ENCODE peak calls at places on chromosome 16, in seven cellular contexts. H is A549, V is AG09319, R is DND-41, O is prostate gland, A is AG09309, M is endothelial cell. K is an unnamed sample.

GRCh38 chr16:57305159-57305811 is 20.8 kb upstream of the PLLP start:
- DNase-seq in H (no peak), V (no peak), R (no peak), O (no peak), A (no peak), M (no peak), K (no peak)

GRCh38 chr16:29813644-29814562 is 1.9 kb downstream of the PRRT2 start:
- DNase-seq in H (no peak), V (no peak), R (no peak), O (no peak), A (no peak), M (no peak), K (no peak)

GRCh38 chr16:14399397-14400284 is 230.4 kb downstream of the PARN start:
- DNase-seq in H (peak; percentile 92), V (peak; percentile 83), R (no peak), O (no peak), A (no peak), M (no peak), K (no peak)

GRCh38 chr16:84459941-84460405 is 44.5 kb downstream of the MEAK7 start:
- DNase-seq in H (no peak), V (no peak), R (no peak), O (no peak), A (no peak), M (no peak), K (no peak)

GRCh38 chr16:16154292-16154951 is 68.9 kb downstream of the ABCC6 start:
- DNase-seq in H (no peak), V (no peak), R (no peak), O (no peak), A (no peak), M (no peak), K (no peak)

GRCh38 chr16:4414187-4414909 is 2.0 kb downstream of the CORO7 start:
- DNase-seq in H (no peak), V (no peak), R (no peak), O (no peak), A (no peak), M (no peak), K (no peak)

GRCh38 chr16:82782715-82783251 is 156.0 kb downstream of the CDH13 start:
- DNase-seq in H (no peak), V (no peak), R (no peak), O (peak; percentile 8), A (no peak), M (no peak), K (peak; percentile 36)

GRCh38 chr16:8868272-8869211 is at the start of gene CARHSP1:
- DNase-seq in H (peak; percentile 91), V (peak; percentile 55), R (peak; percentile 94), O (peak; percentile 87), A (no peak), M (peak; percentile 81), K (peak; percentile 92)

GRCh38 chr16:89312194-89312593 is 94.7 kb downstream of the ZNF778 start:
- DNase-seq in H (no peak), V (no peak), R (no peak), O (no peak), A (no peak), M (no peak), K (no peak)

GRCh38 chr16:79069118-79069517 is 531.4 kb downstream of the MAF start:
- DNase-seq in H (no peak), V (no peak), R (no peak), O (no peak), A (no peak), M (no peak), K (no peak)

GRCh38 chr16:14377326-14377725 is 252.7 kb downstream of the PARN start:
- DNase-seq in H (no peak), V (peak; percentile 14), R (no peak), O (no peak), A (no peak), M (no peak), K (no peak)

GRCh38 chr16:28898266-28898665 is 20.0 kb downstream of the ATP2A1 start:
- DNase-seq in H (no peak), V (no peak), R (no peak), O (no peak), A (no peak), M (no peak), K (no peak)

GRCh38 chr16:84532299-84532724 is 27.9 kb upstream of the MEAK7 start:
- DNase-seq in H (peak; percentile 85), V (peak; percentile 94), R (no peak), O (peak; percentile 35), A (peak; percentile 87), M (peak; percentile 57), K (no peak)

GRCh38 chr16:57622361-57623250 is 5.8 kb upstream of the ADGRG1 start:
- DNase-seq in H (peak; percentile 72), V (no peak), R (no peak), O (no peak), A (no peak), M (no peak), K (no peak)

GRCh38 chr16:13961099-13961811 is 41.3 kb downstream of the ERCC4 start:
- DNase-seq in H (peak; percentile 31), V (no peak), R (no peak), O (no peak), A (no peak), M (no peak), K (no peak)

GRCh38 chr16:57366544-57367040 is 5.7 kb upstream of the CX3CL1 start:
- DNase-seq in H (no peak), V (no peak), R (no peak), O (no peak), A (no peak), M (no peak), K (no peak)

GRCh38 chr16:396605-397004 is 394 bp upstream of the NME4 start:
- DNase-seq in H (peak; percentile 74), V (no peak), R (peak; percentile 79), O (no peak), A (no peak), M (peak; percentile 55), K (peak; percentile 59)

GRCh38 chr16:4505356-4506153 is 29.4 kb downstream of the HMOX2 start:
- DNase-seq in H (no peak), V (no peak), R (no peak), O (no peak), A (no peak), M (no peak), K (no peak)

GRCh38 chr16:78788276-78788675 is 688.8 kb downstream of the WWOX start:
- DNase-seq in H (no peak), V (no peak), R (no peak), O (no peak), A (no peak), M (no peak), K (no peak)

GRCh38 chr16:14302399-14303181 is 231.5 kb downstream of the MRTFB start:
- DNase-seq in H (peak; percentile 61), V (no peak), R (peak; percentile 58), O (no peak), A (no peak), M (peak; percentile 45), K (peak; percentile 65)

GRCh38 chr16:87702325-87702811 is 63.4 kb downstream of the KLHDC4 start:
- DNase-seq in H (no peak), V (no peak), R (no peak), O (no peak), A (no peak), M (peak; percentile 73), K (peak; percentile 74)

GRCh38 chr16:51181495-51181795 is 30.4 kb upstream of the SALL1 start:
- DNase-seq in H (no peak), V (no peak), R (peak; percentile 41), O (no peak), A (no peak), M (no peak), K (peak; percentile 53)

GRCh38 chr16:24430937-24431760 is 108.2 kb upstream of the RBBP6 start:
- DNase-seq in H (peak; percentile 42), V (no peak), R (no peak), O (no peak), A (no peak), M (no peak), K (no peak)

GRCh38 chr16:88610080-88610479 is 28.3 kb upstream of the IL17C start:
- DNase-seq in H (no peak), V (no peak), R (no peak), O (no peak), A (no peak), M (no peak), K (peak; percentile 34)

GRCh38 chr16:88902744-88903143 is 36.3 kb upstream of the PABPN1L start:
- DNase-seq in H (no peak), V (no peak), R (no peak), O (no peak), A (no peak), M (no peak), K (no peak)

GRCh38 chr16:70770968-70771552 is 29.9 kb downstream of the VAC14 start:
- DNase-seq in H (peak; percentile 70), V (no peak), R (peak; percentile 54), O (peak; percentile 55), A (no peak), M (peak; percentile 79), K (peak; percentile 86)

GRCh38 chr16:58639230-58639629 is 9.6 kb upstream of the CNOT1 start:
- DNase-seq in H (no peak), V (no peak), R (no peak), O (no peak), A (no peak), M (no peak), K (no peak)

GRCh38 chr16:58636474-58636873 is 6.8 kb upstream of the CNOT1 start:
- DNase-seq in H (no peak), V (no peak), R (no peak), O (no peak), A (no peak), M (no peak), K (no peak)

GRCh38 chr16:58640949-58641348 is 11.3 kb upstream of the CNOT1 start:
- DNase-seq in H (no peak), V (no peak), R (no peak), O (no peak), A (no peak), M (no peak), K (no peak)

GRCh38 chr16:58639836-58640235 is 10.2 kb upstream of the CNOT1 start:
- DNase-seq in H (no peak), V (no peak), R (no peak), O (no peak), A (no peak), M (no peak), K (no peak)

GRCh38 chr16:58638148-58639036 is 8.8 kb upstream of the CNOT1 start:
- DNase-seq in H (peak; percentile 74), V (peak; percentile 77), R (no peak), O (no peak), A (peak; percentile 72), M (peak; percentile 12), K (peak; percentile 45)
- TF ChIP-seq CTCF in H (peak; percentile 60), V (peak; percentile 69), R (no peak), O (peak; percentile 32), A (peak; percentile 66), M (no peak), K (no peak)

GRCh38 chr16:19014456-19014855 is 30.7 kb downstream of the TMC7 start:
- DNase-seq in H (peak; percentile 73), V (no peak), R (no peak), O (no peak), A (no peak), M (no peak), K (peak; percentile 32)
- TF ChIP-seq CTCF in H (peak; percentile 23), V (no peak), R (no peak), O (no peak), A (no peak), M (no peak), K (no peak)

GRCh38 chr16:30956601-30957455 is 726 bp upstream of the SETD1A start:
- DNase-seq in H (peak; percentile 91), V (no peak), R (peak; percentile 89), O (peak; percentile 50), A (no peak), M (peak; percentile 91), K (peak; percentile 86)
- TF ChIP-seq CTCF in H (peak; percentile 25), V (peak; percentile 31), R (peak; percentile 48), O (peak; percentile 4), A (peak; percentile 37), M (no peak), K (no peak)

GRCh38 chr16:86357303-86357702 is 153.0 kb upstream of the FOXF1 start:
- DNase-seq in H (no peak), V (no peak), R (no peak), O (no peak), A (no peak), M (no peak), K (no peak)
- TF ChIP-seq CTCF in H (no peak), V (no peak), R (no peak), O (no peak), A (no peak), M (no peak), K (no peak)